ENCODE peak calls at places on chromosomes 12 and 14, in seven cellular contexts. Z is CD4-positive, alpha-beta memory T cell; E is tibial artery; M is SJCRH30; B is HCT116; O is psoas muscle; S is MM.1S. F is an unnamed sample.

GRCh38 chr12:70456953-70457352 is 90.9 kb downstream of the KCNMB4 start:
- DNase-seq in Z (no peak), E (no peak), M (no peak), B (no peak), O (no peak), S (no peak), F (no peak)

GRCh38 chr14:91956616-91957015 is 9.1 kb upstream of the FBLN5 start:
- DNase-seq in Z (no peak), E (no peak), M (no peak), B (no peak), O (no peak), S (no peak), F (no peak)

GRCh38 chr12:13028825-13029570 is 15.2 kb upstream of the FAM234B start:
- DNase-seq in Z (no peak), E (no peak), M (no peak), B (no peak), O (no peak), S (no peak), F (no peak)

GRCh38 chr12:130606245-130606644 is 109.9 kb downstream of the RIMBP2 start:
- DNase-seq in Z (no peak), E (no peak), M (no peak), B (no peak), O (no peak), S (no peak), F (no peak)

GRCh38 chr12:14716848-14717444 is 20.5 kb upstream of the GUCY2C start:
- DNase-seq in Z (peak; percentile 53), E (no peak), M (peak; percentile 38), B (peak; percentile 13), O (no peak), S (peak; percentile 36), F (peak; percentile 54)

GRCh38 chr14:64806202-64806861 is 73.4 kb downstream of the SPTB start:
- DNase-seq in Z (no peak), E (peak; percentile 63), M (no peak), B (no peak), O (peak; percentile 62), S (no peak), F (no peak)

GRCh38 chr12:119869720-119870119 is 7.4 kb downstream of the CIT start:
- DNase-seq in Z (no peak), E (peak; percentile 66), M (peak; percentile 4), B (peak; percentile 12), O (peak; percentile 51), S (no peak), F (no peak)

GRCh38 chr14:104574536-104574935 is 5.0 kb upstream of the C14orf180 start:
- DNase-seq in Z (no peak), E (no peak), M (no peak), B (no peak), O (no peak), S (no peak), F (no peak)

GRCh38 chr12:56900583-56900982 is 33.6 kb downstream of the SDR9C7 start:
- DNase-seq in Z (no peak), E (no peak), M (no peak), B (peak; percentile 91), O (no peak), S (no peak), F (no peak)

GRCh38 chr12:6277982-6278438 is 32.5 kb upstream of the PLEKHG6 start:
- DNase-seq in Z (no peak), E (peak; percentile 77), M (no peak), B (no peak), O (no peak), S (peak; percentile 59), F (no peak)

GRCh38 chr12:48985475-48985897 is 7.4 kb downstream of the WNT1 start:
- DNase-seq in Z (no peak), E (no peak), M (no peak), B (no peak), O (peak; percentile 84), S (no peak), F (peak; percentile 34)

GRCh38 chr14:54562334-54562733 is 4.6 kb upstream of the SAMD4A start:
- DNase-seq in Z (no peak), E (no peak), M (no peak), B (no peak), O (no peak), S (no peak), F (no peak)

GRCh38 chr12:105225505-105225904 is 10.5 kb downstream of the APPL2 start:
- DNase-seq in Z (no peak), E (no peak), M (no peak), B (no peak), O (no peak), S (peak; percentile 39), F (no peak)

GRCh38 chr12:75759842-75760260 is 248.4 kb upstream of the KRR1 start:
- DNase-seq in Z (no peak), E (no peak), M (no peak), B (peak; percentile 76), O (no peak), S (no peak), F (no peak)

GRCh38 chr12:113292091-113292490 is 42.8 kb downstream of the SLC8B1 start:
- DNase-seq in Z (no peak), E (no peak), M (no peak), B (no peak), O (peak; percentile 28), S (no peak), F (no peak)

GRCh38 chr12:75212072-75212471 is 2.4 kb upstream of the KCNC2 start:
- DNase-seq in Z (no peak), E (no peak), M (no peak), B (no peak), O (no peak), S (no peak), F (no peak)

GRCh38 chr12:89477633-89478279 is 46.8 kb downstream of the GALNT4 start:
- DNase-seq in Z (no peak), E (no peak), M (no peak), B (no peak), O (no peak), S (no peak), F (no peak)

GRCh38 chr14:51095854-51096823 is 1.2 kb upstream of the TRIM9 start:
- DNase-seq in Z (no peak), E (no peak), M (no peak), B (no peak), O (peak; percentile 66), S (no peak), F (peak; percentile 42)
- H3K4me3 ChIP-seq in Z (peak overlapping the region; percentile 51), E (peak overlapping the region; percentile 65), M (peak overlapping the region; percentile 65), B (peak overlapping the region; percentile 65), O (peak overlapping the region; percentile 75), S (peak overlapping the region; percentile 72), F (peak overlapping the region; percentile 93)

GRCh38 chr12:80938397-80938796 is 663 bp upstream of the LIN7A start:
- DNase-seq in Z (no peak), E (no peak), M (no peak), B (no peak), O (no peak), S (no peak), F (no peak)
- H3K4me3 ChIP-seq in Z (no peak overlapping the region), E (no peak overlapping the region), M (peak overlapping the region; percentile 97), B (no peak overlapping the region), O (peak overlapping the region; percentile 83), S (no peak overlapping the region), F (peak overlapping the region; percentile 96)

GRCh38 chr14:68109132-68109531 is 289.6 kb downstream of the RAD51B start:
- DNase-seq in Z (no peak), E (no peak), M (no peak), B (no peak), O (no peak), S (no peak), F (no peak)

GRCh38 chr14:68103841-68104240 is 284.3 kb downstream of the RAD51B start:
- DNase-seq in Z (no peak), E (no peak), M (no peak), B (no peak), O (no peak), S (no peak), F (no peak)

GRCh38 chr14:68106456-68106855 is 286.9 kb downstream of the RAD51B start:
- DNase-seq in Z (no peak), E (no peak), M (no peak), B (no peak), O (no peak), S (no peak), F (no peak)

GRCh38 chr14:68104518-68104917 is 284.9 kb downstream of the RAD51B start:
- DNase-seq in Z (no peak), E (no peak), M (no peak), B (no peak), O (no peak), S (no peak), F (no peak)

DNA sequence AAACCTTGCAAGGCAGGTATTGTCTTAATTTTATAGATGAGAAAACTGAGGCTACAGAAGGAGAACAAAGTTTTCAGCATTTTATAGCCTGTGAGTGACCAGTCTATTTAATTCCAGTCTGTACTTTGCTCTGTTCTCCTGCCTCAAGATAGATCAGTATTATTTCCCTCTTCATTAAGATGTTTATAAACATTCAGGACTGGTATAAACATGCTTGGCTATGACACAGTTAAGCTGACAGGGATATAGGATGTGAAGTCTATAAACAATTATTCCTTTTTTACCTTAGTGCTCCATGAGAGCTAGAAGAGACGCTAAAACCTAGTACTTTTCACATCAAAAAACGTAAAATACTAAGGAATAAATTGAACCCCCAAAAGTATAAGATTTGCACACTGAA is 287.3 kb downstream of the RAD51B start:
- DNase-seq in Z (no peak), E (no peak), M (no peak), B (no peak), O (no peak), S (no peak), F (no peak)
- H3K4me3 ChIP-seq in Z (no peak overlapping the region), E (no peak overlapping the region), M (no peak overlapping the region), B (no peak overlapping the region), O (no peak overlapping the region), S (no peak overlapping the region), F (no peak overlapping the region)

GRCh38 chr14:21534576-21534975 is 8.4 kb upstream of the SALL2 start:
- DNase-seq in Z (no peak), E (no peak), M (no peak), B (no peak), O (no peak), S (no peak), F (no peak)

GRCh38 chr14:21537088-21537424 is 10.9 kb upstream of the SALL2 start:
- DNase-seq in Z (no peak), E (no peak), M (no peak), B (no peak), O (no peak), S (no peak), F (no peak)

GRCh38 chr14:21539154-21539940 is 13.2 kb upstream of the SALL2 start:
- DNase-seq in Z (no peak), E (no peak), M (no peak), B (no peak), O (no peak), S (no peak), F (no peak)

GRCh38 chr14:21535545-21536394 is 9.6 kb upstream of the SALL2 start:
- DNase-seq in Z (no peak), E (no peak), M (no peak), B (no peak), O (no peak), S (no peak), F (no peak)

DNA sequence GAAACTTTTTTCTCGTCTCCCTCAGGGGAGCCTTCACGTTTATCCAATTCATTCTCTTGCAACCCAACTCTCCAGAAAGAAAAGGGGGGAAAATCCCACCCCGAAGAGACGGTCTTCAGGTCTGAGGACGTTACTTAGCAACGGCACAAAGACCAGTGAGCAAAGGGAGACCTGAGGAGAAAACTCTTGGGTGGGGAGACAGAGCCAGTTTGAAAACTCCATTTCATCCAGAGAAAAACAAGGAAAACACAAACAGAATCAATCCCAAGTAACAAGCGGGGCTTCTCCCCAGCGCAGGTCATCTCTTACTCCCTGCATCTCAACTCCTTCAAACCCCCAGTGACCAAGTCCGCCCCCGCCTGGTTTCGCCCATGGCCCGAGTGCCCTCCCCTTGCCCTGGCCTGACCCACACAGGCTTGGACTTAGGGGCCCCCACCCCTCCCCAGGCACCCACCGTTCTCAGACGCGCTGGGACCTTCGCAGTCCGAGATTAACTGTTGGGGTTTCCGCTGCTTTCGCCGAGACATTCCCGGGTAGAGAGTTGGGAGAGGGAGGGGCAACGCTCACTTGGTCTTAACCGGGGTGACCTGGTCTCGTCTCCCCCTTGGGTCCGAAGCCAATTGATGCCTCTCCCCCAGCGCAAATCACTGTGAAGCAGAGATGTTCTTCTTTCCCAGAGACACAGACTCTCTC is 10.4 kb upstream of the SALL2 start:
- DNase-seq in Z (no peak), E (no peak), M (no peak), B (no peak), O (no peak), S (no peak), F (no peak)
- H3K4me3 ChIP-seq in Z (no peak overlapping the region), E (peak overlapping the region; percentile 17), M (peak overlapping the region; percentile 39), B (no peak overlapping the region), O (peak overlapping the region; percentile 46), S (no peak overlapping the region), F (no peak overlapping the region)

F was measured in BE2C.